ENCODE peak calls at places on chromosomes 2 and 18, in seven cellular contexts. X is K562, G is H1, K is SK-N-SH, A is GM12892, D is HepG2, R is GM12878. W is an unnamed sample.

GRCh38 chr2:128347701-128348504 is 29.2 kb upstream of the HS6ST1 start:
- DNase-seq in K (peak), X (no peak), R (no peak), G (no peak), D (no peak), A (no peak), W (no peak)

GRCh38 chr2:189337648-189338047 is 103.6 kb upstream of the WDR75 start:
- DNase-seq in K (no peak), A (no peak), X (no peak), G (no peak), R (no peak), D (no peak), W (no peak)

GRCh38 chr2:150911766-150912280 is 349.8 kb downstream of the RBM43 start:
- DNase-seq in R (no peak), X (no peak), D (peak), K (no peak), G (no peak), A (no peak), W (no peak)

GRCh38 chr2:69149631-69150215 is 136.7 kb downstream of the ANTXR1 start:
- DNase-seq in X (no peak), K (peak), G (peak), R (no peak), A (no peak), D (no peak), W (no peak)

GRCh38 chr2:225431387-225431786 is 31.9 kb downstream of the NYAP2 start:
- DNase-seq in X (no peak), K (peak), D (no peak), A (no peak), G (no peak), R (no peak), W (no peak)

GRCh38 chr2:489084-489483 is 188.1 kb downstream of the TMEM18 start:
- DNase-seq in A (no peak), X (no peak), G (peak), D (no peak), R (no peak), K (no peak), W (no peak)

GRCh38 chr2:20579866-20580265 is 71.0 kb downstream of the HS1BP3 start:
- DNase-seq in G (no peak), R (peak), X (no peak), A (no peak), D (no peak), K (no peak), W (no peak)

GRCh38 chr2:105521176-105521575 is 122.3 kb upstream of the FHL2 start:
- DNase-seq in K (peak), A (no peak), X (peak), R (no peak), D (peak), G (no peak), W (no peak)

GRCh38 chr2:96534131-96534530 is 2.4 kb upstream of the ARID5A start:
- DNase-seq in D (no peak), R (no peak), G (no peak), A (no peak), K (no peak), X (no peak), W (no peak)

GRCh38 chr2:191304939-191305875 is 60.0 kb downstream of the MYO1B start:
- DNase-seq in K (no peak), A (no peak), D (no peak), X (no peak), R (no peak), G (no peak), W (no peak)

GRCh38 chr2:130827502-130828251 is 9.0 kb upstream of the ARHGEF4 start:
- DNase-seq in A (no peak), D (no peak), K (no peak), R (no peak), X (no peak), G (no peak), W (no peak)

DNA sequence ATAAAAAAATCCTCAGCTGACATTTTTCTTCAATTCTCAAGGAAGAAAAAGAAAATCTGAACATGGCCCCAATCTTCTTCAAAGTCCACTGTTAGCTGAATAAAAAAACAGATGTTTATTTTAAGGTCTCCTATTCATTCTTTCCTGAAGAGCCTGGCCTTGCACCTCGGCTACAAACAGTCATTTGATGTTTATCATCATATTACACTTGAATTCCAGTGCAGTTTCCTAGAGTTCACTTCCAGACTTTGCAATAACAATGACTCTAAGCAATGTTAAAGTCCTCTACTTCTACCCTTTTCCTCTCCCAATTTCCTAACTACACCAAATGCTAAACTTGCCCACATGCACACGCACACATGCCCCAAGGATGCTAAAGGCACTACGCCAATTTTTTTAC is 70.1 kb downstream of the NOL10 start:
- DNase-seq in G (no peak), D (no peak), X (no peak), A (no peak), K (no peak), R (no peak), W (no peak)
- TF ChIP-seq TAF1 in G (no peak), D (no peak), X (no peak), A (no peak), K (no peak), R (no peak), W (no peak)

DNA sequence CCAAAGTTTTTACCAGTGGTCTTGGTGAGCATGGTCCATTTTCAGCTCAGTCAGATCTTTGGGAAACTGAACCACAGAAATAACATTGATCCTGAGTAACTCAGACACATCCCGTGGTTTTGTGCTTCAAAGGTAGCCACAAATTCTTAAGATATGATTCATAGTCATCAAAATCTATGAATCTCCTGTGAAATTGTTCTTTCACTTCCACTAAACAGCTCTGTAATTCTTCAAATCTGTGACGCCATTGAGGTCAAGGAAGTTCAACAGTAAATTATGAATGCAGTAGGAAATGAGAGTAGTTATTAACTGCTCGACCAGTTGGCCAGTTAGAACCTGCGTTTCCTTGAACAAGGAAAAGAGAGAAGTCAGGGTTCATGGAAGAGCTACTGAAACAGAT is 147.2 kb downstream of the IRS1 start:
- DNase-seq in A (no peak), G (no peak), R (no peak), D (no peak), K (no peak), X (no peak), W (no peak)
- TF ChIP-seq TAF1 in A (no peak), G (no peak), R (no peak), D (no peak), K (peak), X (no peak), W (no peak)

GRCh38 chr2:193549661-193550060 is 1354.9 kb upstream of the TMEFF2 start:
- DNase-seq in X (no peak), G (no peak), D (no peak), K (no peak), R (no peak), A (no peak), W (no peak)
- TF ChIP-seq TAF1 in X (no peak), G (no peak), D (no peak), K (no peak), R (no peak), A (no peak), W (no peak)

DNA sequence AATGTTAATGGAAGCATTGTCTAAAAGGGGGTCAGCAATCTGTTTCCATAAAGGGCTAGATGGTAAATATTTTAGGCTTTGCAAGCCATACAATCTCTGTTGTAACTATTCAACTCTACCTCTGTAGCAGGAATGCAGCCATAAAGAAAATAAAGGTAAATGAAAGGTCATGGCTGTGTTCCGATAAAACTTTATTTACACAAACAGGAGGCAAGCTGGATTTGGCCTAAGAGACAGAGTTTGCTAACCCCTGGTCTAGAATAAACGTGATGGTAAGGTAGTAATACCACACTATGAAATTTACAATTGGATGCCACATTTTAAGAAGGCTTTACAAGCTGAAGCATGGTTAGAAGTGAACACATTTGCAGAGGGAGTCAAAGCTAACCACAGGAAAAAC is 91.4 kb downstream of the EXOC6B start:
- DNase-seq in D (no peak), X (no peak), A (no peak), R (no peak), G (no peak), K (no peak), W (no peak)
- TF ChIP-seq TAF1 in D (no peak), X (no peak), A (no peak), R (no peak), G (no peak), K (no peak), W (no peak)

DNA sequence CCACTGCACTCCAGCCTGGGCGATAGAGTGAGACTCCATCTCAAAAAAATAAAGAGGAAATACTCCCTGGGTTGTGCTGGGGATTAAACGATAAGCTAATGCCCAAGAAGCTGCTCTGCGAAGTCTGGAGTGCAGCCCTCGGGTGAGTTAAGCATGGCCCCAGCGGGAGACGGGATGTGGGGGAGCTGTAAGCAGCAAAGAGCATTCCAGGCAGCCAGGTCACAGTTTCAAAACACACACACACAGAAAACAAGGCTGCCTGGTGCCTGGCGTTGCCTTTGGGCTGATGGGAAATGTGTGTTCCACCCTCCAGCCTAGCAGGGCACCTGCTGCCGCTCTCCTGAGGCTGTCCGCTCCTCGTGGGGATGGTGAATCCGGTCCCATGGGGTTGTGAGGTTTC is 24.1 kb downstream of the ODC1 start:
- DNase-seq in K (no peak), D (no peak), R (no peak), X (no peak), G (no peak), A (no peak), W (no peak)
- TF ChIP-seq TAF1 in K (no peak), D (no peak), R (no peak), X (no peak), G (no peak), A (no peak), W (no peak)

GRCh38 chr2:42974303-42974696 is 181.9 kb upstream of the HAAO start:
- DNase-seq in D (no peak), R (no peak), K (no peak), G (no peak), X (no peak), A (no peak), W (no peak)
- TF ChIP-seq TAF1 in D (no peak), R (no peak), K (no peak), G (no peak), X (no peak), A (no peak), W (no peak)

GRCh38 chr18:58586269-58586668 is 42.6 kb downstream of the ALPK2 start:
- DNase-seq in D (no peak), K (no peak), X (no peak), G (no peak), R (no peak), A (no peak), W (no peak)

GRCh38 chr18:58586886-58587285 is 42.0 kb downstream of the ALPK2 start:
- DNase-seq in A (no peak), X (no peak), R (no peak), D (no peak), G (no peak), K (no peak), W (no peak)

GRCh38 chr18:58583569-58583968 is 45.3 kb downstream of the ALPK2 start:
- DNase-seq in A (no peak), G (no peak), X (no peak), D (no peak), K (no peak), R (no peak), W (no peak)

GRCh38 chr18:58581265-58581664 is 47.6 kb downstream of the ALPK2 start:
- DNase-seq in K (no peak), R (no peak), A (no peak), D (no peak), X (no peak), G (no peak), W (no peak)

GRCh38 chr18:58584219-58585127 is 44.4 kb downstream of the ALPK2 start:
- DNase-seq in G (no peak), R (no peak), A (no peak), X (no peak), K (no peak), D (no peak), W (no peak)
- TF ChIP-seq TAF1 in G (no peak), R (no peak), A (no peak), X (no peak), K (no peak), D (no peak), W (no peak)

DNA sequence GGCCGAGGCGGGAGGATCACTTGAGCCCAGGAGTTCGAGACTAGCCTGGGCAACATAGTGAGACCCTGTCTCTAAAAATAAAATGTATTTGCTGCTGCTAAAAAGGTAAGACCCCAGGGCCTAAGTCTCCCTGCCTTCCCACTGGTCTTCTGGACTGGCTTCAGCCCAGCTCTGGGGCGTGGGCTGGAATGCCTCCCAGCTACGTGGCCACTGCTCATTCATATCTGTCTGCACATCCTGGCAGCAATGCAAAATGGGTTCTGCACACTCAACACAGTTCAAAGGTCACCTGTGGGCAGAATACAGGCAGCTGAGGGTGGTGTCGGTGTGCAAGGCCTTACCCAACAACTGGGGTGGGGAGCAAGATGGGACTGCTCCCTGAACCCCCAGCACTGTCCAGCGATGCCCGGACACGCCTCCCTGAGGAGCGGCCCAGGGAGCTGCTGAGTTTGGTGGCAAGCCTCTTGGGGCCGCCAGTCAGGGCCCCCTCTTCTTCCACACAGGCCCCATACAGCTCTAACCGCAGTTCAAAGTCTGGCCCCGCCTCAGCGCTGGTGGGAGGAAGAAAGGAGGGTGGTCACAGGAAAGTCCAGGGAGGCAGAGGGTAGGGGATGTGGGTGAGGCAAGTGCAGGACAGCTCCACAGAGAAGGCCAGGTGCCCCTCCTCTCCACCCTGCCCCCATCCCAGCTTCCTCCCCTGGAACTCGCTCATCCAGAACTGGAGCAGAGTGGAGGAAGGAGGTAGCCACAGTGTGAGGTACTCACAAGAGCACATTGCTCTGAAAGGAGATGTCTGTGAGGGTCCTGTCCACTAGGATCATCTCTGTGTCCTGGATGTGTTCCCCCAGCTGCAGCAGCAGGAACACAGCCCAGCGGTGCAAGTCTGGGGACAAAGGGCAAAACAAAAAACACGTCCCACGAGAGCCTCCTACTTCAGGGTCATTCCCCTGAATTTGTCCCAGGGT is 8.2 kb downstream of the WDR54 start:
- DNase-seq in G (no peak), K (no peak), A (no peak), D (peak), R (no peak), X (no peak), W (no peak)
- TF ChIP-seq TAF1 in G (no peak), K (no peak), A (no peak), D (peak), R (no peak), X (no peak), W (no peak)

DNA sequence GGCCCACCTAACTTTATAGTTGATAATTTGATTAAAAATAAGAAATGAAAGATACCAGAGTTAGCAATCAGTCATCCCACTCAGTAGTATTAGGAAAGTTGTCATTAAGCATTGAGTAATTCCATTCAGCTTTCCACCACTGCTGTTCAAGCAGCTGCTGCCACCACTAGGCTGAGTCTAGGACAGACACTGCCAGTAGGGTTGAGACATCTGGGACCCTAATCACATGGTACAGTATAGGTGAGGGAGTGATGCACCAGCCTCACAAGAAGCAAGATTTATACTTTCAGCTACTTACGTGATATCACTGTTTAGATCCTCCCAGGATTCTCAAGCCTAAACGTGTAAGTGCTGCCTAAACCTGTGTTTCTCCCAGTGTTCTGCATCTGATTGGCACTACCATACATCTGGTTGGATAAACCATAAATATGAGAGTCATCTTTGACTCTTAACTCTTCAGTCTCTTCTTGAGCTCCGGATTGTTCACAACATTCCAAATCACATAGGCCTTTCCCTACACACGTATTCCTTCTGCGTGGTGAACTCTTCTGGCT is 3.2 kb downstream of the UBXN4 start:
- DNase-seq in X (peak), K (peak), D (peak), G (no peak), A (no peak), R (no peak), W (peak)
- TF ChIP-seq TAF1 in X (no peak), K (no peak), D (no peak), G (no peak), A (no peak), R (no peak), W (no peak)